ENCODE peak calls at places on chromosomes 11 and 22, in ten cellular contexts. K is GM12878; P is NCI-H2029; F is CD8-positive, alpha-beta memory T cell; G is brain microvascular endothelial cell; H is activated T-cell treated with anti-CD3 and anti-CD28 coated beads for 1 hour; E is PC-3; J is GM23338; Q is Kasumi-1; Y is non-pigmented ciliary epithelial cell. M is an unnamed sample.

GRCh38 chr11:104390696-104391095 is 226.7 kb upstream of the PDGFD start:
- DNase-seq in K (no peak), P (no peak), F (no peak), G (peak; percentile 25), H (no peak), E (peak; percentile 25), J (no peak), Q (no peak), Y (peak; percentile 74), M (no peak)

GRCh38 chr11:76624515-76625379 is 45.8 kb downstream of the LRRC32 start:
- DNase-seq in K (no peak), P (no peak), F (no peak), G (no peak), H (no peak), E (no peak), J (no peak), Q (no peak), Y (no peak), M (no peak)

GRCh38 chr11:121366970-121367369 is 74.4 kb downstream of the SC5D start:
- DNase-seq in K (no peak), P (no peak), F (no peak), G (no peak), H (no peak), E (no peak), J (no peak), Q (no peak), Y (no peak), M (no peak)

GRCh38 chr22:23061471-23062280 is 8.6 kb upstream of the GNAZ start:
- DNase-seq in K (no peak), P (no peak), F (no peak), G (no peak), H (no peak), E (no peak), J (no peak), Q (no peak), Y (no peak), M (no peak)

GRCh38 chr22:49622241-49623105 is 205.2 kb downstream of the BRD1 start:
- DNase-seq in K (no peak), P (no peak), F (no peak), G (no peak), H (no peak), E (no peak), J (no peak), Q (no peak), Y (no peak), M (no peak)

GRCh38 chr22:26952654-26953379 is 295.4 kb downstream of the MIAT start:
- DNase-seq in K (no peak), P (no peak), F (no peak), G (no peak), H (no peak), E (no peak), J (peak; percentile 55), Q (no peak), Y (no peak), M (no peak)

GRCh38 chr11:101686514-101686913 is 102.7 kb upstream of the TRPC6 start:
- DNase-seq in K (no peak), P (no peak), F (no peak), G (peak; percentile 95), H (no peak), E (peak; percentile 98), J (no peak), Q (no peak), Y (peak; percentile 23), M (no peak)

GRCh38 chr11:69041516-69041915 is 7.2 kb upstream of the TPCN2 start:
- DNase-seq in K (no peak), P (no peak), F (no peak), G (no peak), H (no peak), E (no peak), J (no peak), Q (no peak), Y (no peak), M (no peak)

GRCh38 chr11:8671651-8672062 is 10.8 kb downstream of the TRIM66 start:
- DNase-seq in K (no peak), P (no peak), F (no peak), G (peak; percentile 80), H (no peak), E (no peak), J (no peak), Q (no peak), Y (peak; percentile 52), M (no peak)

GRCh38 chr22:20128902-20129746 is 2.5 kb upstream of the ZDHHC8 start:
- DNase-seq in K (no peak), P (no peak), F (peak; percentile 74), G (peak; percentile 43), H (peak; percentile 36), E (peak; percentile 46), J (peak; percentile 78), Q (peak; percentile 24), Y (no peak), M (no peak)

GRCh38 chr11:78941226-78941851 is 366.7 kb upstream of the NARS2 start:
- DNase-seq in K (no peak), P (peak; percentile 26), F (no peak), G (no peak), H (no peak), E (no peak), J (no peak), Q (no peak), Y (no peak), M (no peak)

GRCh38 chr11:6992457-6993431 is 27.4 kb downstream of the ZNF214 start:
- DNase-seq in K (no peak), P (no peak), F (no peak), G (peak; percentile 91), H (no peak), E (peak; percentile 82), J (no peak), Q (no peak), Y (peak; percentile 91), M (no peak)

GRCh38 chr11:114359342-114359741 is 41.0 kb downstream of the C11orf71 start:
- DNase-seq in K (no peak), P (no peak), F (no peak), G (no peak), H (no peak), E (no peak), J (no peak), Q (no peak), Y (no peak), M (no peak)

GRCh38 chr22:37560682-37561208 is 465 bp downstream of the CDC42EP1 start:
- DNase-seq in K (no peak), P (no peak), F (no peak), G (no peak), H (no peak), E (peak; percentile 27), J (peak; percentile 41), Q (no peak), Y (no peak), M (no peak)

GRCh38 chr11:102006835-102007566 is 40.2 kb upstream of the CFAP300 start:
- DNase-seq in K (no peak), P (peak; percentile 64), F (no peak), G (no peak), H (no peak), E (peak; percentile 67), J (no peak), Q (no peak), Y (no peak), M (no peak)

GRCh38 chr11:112265659-112266409 is 5.2 kb upstream of the PLET1 start:
- DNase-seq in K (no peak), P (no peak), F (no peak), G (no peak), H (no peak), E (no peak), J (no peak), Q (no peak), Y (no peak), M (no peak)

GRCh38 chr22:49976439-49977175 is 16.0 kb downstream of the PIM3 start:
- DNase-seq in K (peak; percentile 67), P (no peak), F (peak; percentile 53), G (no peak), H (no peak), E (no peak), J (no peak), Q (no peak), Y (no peak), M (no peak)

GRCh38 chr11:33869511-33870422 is 22.1 kb downstream of the LMO2 start:
- DNase-seq in K (no peak), P (peak; percentile 52), F (no peak), G (no peak), H (no peak), E (peak; percentile 21), J (peak; percentile 77), Q (peak; percentile 78), Y (no peak), M (peak; percentile 57)

GRCh38 chr11:17572359-17572690 is 25.3 kb downstream of the OTOG start:
- DNase-seq in K (no peak), P (no peak), F (no peak), G (no peak), H (no peak), E (no peak), J (no peak), Q (no peak), Y (no peak), M (no peak)

GRCh38 chr11:38461751-38462150 is 1863.7 kb upstream of the RAG2 start:
- DNase-seq in K (no peak), P (no peak), F (no peak), G (no peak), H (no peak), E (no peak), J (no peak), Q (no peak), Y (no peak), M (no peak)

GRCh38 chr22:32619614-32620426 is 145.2 kb downstream of the FBXO7 start:
- DNase-seq in K (no peak), P (no peak), F (no peak), G (peak; percentile 76), H (no peak), E (peak; percentile 2), J (no peak), Q (no peak), Y (peak; percentile 62), M (no peak)

GRCh38 chr11:19889531-19889930 is 176.9 kb downstream of the NAV2 start:
- DNase-seq in K (no peak), P (no peak), F (no peak), G (no peak), H (no peak), E (no peak), J (no peak), Q (no peak), Y (peak; percentile 53), M (no peak)

GRCh38 chr22:48709453-48709852 is 1118.2 kb downstream of the BRD1 start:
- DNase-seq in K (no peak), P (no peak), F (no peak), G (no peak), H (no peak), E (no peak), J (no peak), Q (no peak), Y (no peak), M (no peak)

GRCh38 chr22:49995413-49996191 is 17.0 kb downstream of the IL17REL start:
- DNase-seq in K (no peak), P (no peak), F (no peak), G (no peak), H (no peak), E (no peak), J (no peak), Q (no peak), Y (no peak), M (no peak)

GRCh38 chr22:42794551-42795510 is 62.2 kb downstream of the ARFGAP3 start:
- DNase-seq in K (no peak), P (no peak), F (no peak), G (no peak), H (no peak), E (no peak), J (peak; percentile 50), Q (peak; percentile 22), Y (no peak), M (no peak)

GRCh38 chr11:107493117-107493516 is 35.5 kb upstream of the CWF19L2 start:
- DNase-seq in K (no peak), P (no peak), F (no peak), G (peak; percentile 48), H (no peak), E (peak; percentile 97), J (no peak), Q (no peak), Y (peak; percentile 42), M (no peak)

GRCh38 chr11:33877029-33877428 is 14.8 kb downstream of the LMO2 start:
- DNase-seq in K (no peak), P (no peak), F (no peak), G (no peak), H (no peak), E (no peak), J (no peak), Q (no peak), Y (no peak), M (no peak)